ENCODE peak calls at places on chromosomes 6 and 20, in four cellular contexts. One of them, this sample, is unnamed.

GRCh38 chr6:72740135-72740534 is 118.3 kb downstream of the KCNQ5 start:
- DNase-seq in endothelial cell of umbilical vein: no peak
- DNase-seq in CD8-positive, alpha-beta T cell: no peak
- DNase-seq in fibroblast of pulmonary artery: no peak
- DNase-seq in this sample: no peak

GRCh38 chr6:133435065-133435728 is 194.0 kb downstream of the EYA4 start:
- DNase-seq in endothelial cell of umbilical vein: no peak
- DNase-seq in CD8-positive, alpha-beta T cell: no peak
- DNase-seq in fibroblast of pulmonary artery: no peak
- DNase-seq in this sample: no peak

GRCh38 chr20:58700121-58700780 is 7.7 kb downstream of the NPEPL1 start:
- DNase-seq in CD8-positive, alpha-beta T cell: no peak
- DNase-seq in endothelial cell of umbilical vein: no peak
- DNase-seq in fibroblast of pulmonary artery: no peak
- DNase-seq in this sample: no peak

GRCh38 chr6:125570546-125570945 is 178.9 kb upstream of the HEY2 start:
- DNase-seq in fibroblast of pulmonary artery: no peak
- DNase-seq in endothelial cell of umbilical vein: no peak
- DNase-seq in CD8-positive, alpha-beta T cell: no peak
- DNase-seq in this sample: peak; percentile 69

GRCh38 chr6:137852346-137852745 is 14.7 kb upstream of the TNFAIP3 start:
- DNase-seq in fibroblast of pulmonary artery: no peak
- DNase-seq in endothelial cell of umbilical vein: no peak
- DNase-seq in CD8-positive, alpha-beta T cell: no peak
- DNase-seq in this sample: no peak

GRCh38 chr6:117536317-117536716 is 53.8 kb downstream of the DCBLD1 start:
- DNase-seq in CD8-positive, alpha-beta T cell: no peak
- DNase-seq in fibroblast of pulmonary artery: peak; percentile 51
- DNase-seq in endothelial cell of umbilical vein: no peak
- DNase-seq in this sample: no peak

GRCh38 chr6:16338577-16339262 is 100.3 kb downstream of the GMPR start:
- DNase-seq in CD8-positive, alpha-beta T cell: no peak
- DNase-seq in endothelial cell of umbilical vein: peak; percentile 98
- DNase-seq in fibroblast of pulmonary artery: peak; percentile 99
- DNase-seq in this sample: peak; percentile 82

GRCh38 chr6:6699741-6700367 is 111.3 kb downstream of the LY86 start:
- DNase-seq in fibroblast of pulmonary artery: peak; percentile 96
- DNase-seq in CD8-positive, alpha-beta T cell: no peak
- DNase-seq in endothelial cell of umbilical vein: no peak
- DNase-seq in this sample: peak; percentile 92

GRCh38 chr6:43669050-43669921 is 18.3 kb downstream of the MRPS18A start:
- DNase-seq in fibroblast of pulmonary artery: peak; percentile 65
- DNase-seq in endothelial cell of umbilical vein: no peak
- DNase-seq in CD8-positive, alpha-beta T cell: no peak
- DNase-seq in this sample: no peak

GRCh38 chr6:107419747-107420146 is 39.6 kb downstream of the PDSS2 start:
- DNase-seq in CD8-positive, alpha-beta T cell: no peak
- DNase-seq in endothelial cell of umbilical vein: no peak
- DNase-seq in fibroblast of pulmonary artery: peak; percentile 36
- DNase-seq in this sample: peak; percentile 19

GRCh38 chr6:158033077-158033750 is 51.6 kb downstream of the SYNJ2 start:
- DNase-seq in CD8-positive, alpha-beta T cell: no peak
- DNase-seq in fibroblast of pulmonary artery: no peak
- DNase-seq in endothelial cell of umbilical vein: no peak
- DNase-seq in this sample: no peak

GRCh38 chr6:79173378-79173777 is 61.1 kb downstream of the HMGN3 start:
- DNase-seq in CD8-positive, alpha-beta T cell: no peak
- DNase-seq in fibroblast of pulmonary artery: no peak
- DNase-seq in endothelial cell of umbilical vein: no peak
- DNase-seq in this sample: no peak

GRCh38 chr6:43235841-43236240 is 6.6 kb upstream of the DNPH1 start:
- DNase-seq in CD8-positive, alpha-beta T cell: no peak
- DNase-seq in fibroblast of pulmonary artery: no peak
- DNase-seq in endothelial cell of umbilical vein: no peak
- DNase-seq in this sample: no peak

GRCh38 chr6:18352001-18352400 is 35.1 kb upstream of the RNF144B start:
- DNase-seq in CD8-positive, alpha-beta T cell: no peak
- DNase-seq in endothelial cell of umbilical vein: no peak
- DNase-seq in fibroblast of pulmonary artery: no peak
- DNase-seq in this sample: no peak

GRCh38 chr6:44029489-44030185 is 97.6 kb downstream of the MRPL14 start:
- DNase-seq in fibroblast of pulmonary artery: no peak
- DNase-seq in CD8-positive, alpha-beta T cell: no peak
- DNase-seq in endothelial cell of umbilical vein: no peak
- DNase-seq in this sample: no peak

GRCh38 chr20:16528078-16528477 is 45.2 kb downstream of the KIF16B start:
- DNase-seq in fibroblast of pulmonary artery: peak; percentile 77
- DNase-seq in endothelial cell of umbilical vein: no peak
- DNase-seq in CD8-positive, alpha-beta T cell: no peak
- DNase-seq in this sample: peak; percentile 85

GRCh38 chr20:50260480-50261221 is 70.0 kb downstream of the CEBPB start:
- DNase-seq in fibroblast of pulmonary artery: no peak
- DNase-seq in CD8-positive, alpha-beta T cell: no peak
- DNase-seq in endothelial cell of umbilical vein: no peak
- DNase-seq in this sample: no peak

GRCh38 chr20:45826381-45827019 is 612 bp downstream of the TNNC2 start:
- DNase-seq in fibroblast of pulmonary artery: peak; percentile 26
- DNase-seq in CD8-positive, alpha-beta T cell: no peak
- DNase-seq in endothelial cell of umbilical vein: no peak
- DNase-seq in this sample: no peak

GRCh38 chr6:136403166-136403980 is 113.7 kb upstream of the BCLAF1 start:
- DNase-seq in endothelial cell of umbilical vein: peak; percentile 6
- DNase-seq in CD8-positive, alpha-beta T cell: no peak
- DNase-seq in fibroblast of pulmonary artery: peak; percentile 88
- DNase-seq in this sample: peak; percentile 91

GRCh38 chr6:146289816-146290588 is 253.6 kb upstream of the RAB32 start:
- DNase-seq in endothelial cell of umbilical vein: peak; percentile 79
- DNase-seq in fibroblast of pulmonary artery: peak; percentile 93
- DNase-seq in CD8-positive, alpha-beta T cell: no peak
- DNase-seq in this sample: peak; percentile 54

GRCh38 chr6:135869857-135870256 is 18.4 kb downstream of the PDE7B start:
- DNase-seq in CD8-positive, alpha-beta T cell: no peak
- DNase-seq in fibroblast of pulmonary artery: no peak
- DNase-seq in endothelial cell of umbilical vein: no peak
- DNase-seq in this sample: no peak

GRCh38 chr20:57290178-57290484 is 23.7 kb upstream of the BMP7 start:
- DNase-seq in endothelial cell of umbilical vein: no peak
- DNase-seq in fibroblast of pulmonary artery: no peak
- DNase-seq in CD8-positive, alpha-beta T cell: no peak
- DNase-seq in this sample: no peak

GRCh38 chr6:17959317-17959716 is 28.1 kb downstream of the KIF13A start:
- DNase-seq in CD8-positive, alpha-beta T cell: no peak
- DNase-seq in fibroblast of pulmonary artery: no peak
- DNase-seq in endothelial cell of umbilical vein: no peak
- DNase-seq in this sample: no peak

GRCh38 chr6:57421503-57421902 is 104.1 kb downstream of the PRIM2 start:
- DNase-seq in CD8-positive, alpha-beta T cell: no peak
- DNase-seq in fibroblast of pulmonary artery: peak; percentile 24
- DNase-seq in endothelial cell of umbilical vein: no peak
- DNase-seq in this sample: no peak

GRCh38 chr6:13068558-13069210 is 259.7 kb downstream of the TBC1D7 start:
- DNase-seq in CD8-positive, alpha-beta T cell: no peak
- DNase-seq in endothelial cell of umbilical vein: peak; percentile 63
- DNase-seq in fibroblast of pulmonary artery: no peak
- DNase-seq in this sample: no peak

GRCh38 chr6:91483415-91483814 is 896.5 kb upstream of the MAP3K7 start:
- DNase-seq in fibroblast of pulmonary artery: no peak
- DNase-seq in CD8-positive, alpha-beta T cell: no peak
- DNase-seq in endothelial cell of umbilical vein: peak; percentile 51
- DNase-seq in this sample: no peak

GRCh38 chr6:7150381-7151064 is 42.8 kb downstream of the RREB1 start:
- DNase-seq in endothelial cell of umbilical vein: no peak
- DNase-seq in fibroblast of pulmonary artery: no peak
- DNase-seq in CD8-positive, alpha-beta T cell: no peak
- DNase-seq in this sample: no peak

GRCh38 chr20:25129908-25130307 is 48.0 kb upstream of the VSX1 start:
- DNase-seq in fibroblast of pulmonary artery: no peak
- DNase-seq in CD8-positive, alpha-beta T cell: no peak
- DNase-seq in endothelial cell of umbilical vein: no peak
- DNase-seq in this sample: no peak

GRCh38 chr6:17574871-17575560 is 25.1 kb upstream of the FAM8A1 start:
- DNase-seq in fibroblast of pulmonary artery: peak; percentile 71
- DNase-seq in endothelial cell of umbilical vein: no peak
- DNase-seq in CD8-positive, alpha-beta T cell: no peak
- DNase-seq in this sample: peak; percentile 34

GRCh38 chr20:35015863-35016193 is 60.2 kb downstream of the MYH7B start:
- DNase-seq in fibroblast of pulmonary artery: no peak
- DNase-seq in endothelial cell of umbilical vein: no peak
- DNase-seq in CD8-positive, alpha-beta T cell: no peak
- DNase-seq in this sample: no peak

GRCh38 chr20:14992071-14992654 is 654.8 kb upstream of the FLRT3 start:
- DNase-seq in fibroblast of pulmonary artery: peak; percentile 74
- DNase-seq in CD8-positive, alpha-beta T cell: no peak
- DNase-seq in endothelial cell of umbilical vein: no peak
- DNase-seq in this sample: no peak

GRCh38 chr6:68634503-68635411 is at the start of gene ADGRB3:
- DNase-seq in fibroblast of pulmonary artery: peak; percentile 79
- DNase-seq in endothelial cell of umbilical vein: peak; percentile 42
- DNase-seq in CD8-positive, alpha-beta T cell: no peak
- DNase-seq in this sample: peak; percentile 31

GRCh38 chr6:104908031-104908430 is 48.3 kb upstream of the HACE1 start:
- DNase-seq in CD8-positive, alpha-beta T cell: no peak
- DNase-seq in endothelial cell of umbilical vein: no peak
- DNase-seq in fibroblast of pulmonary artery: no peak
- DNase-seq in this sample: no peak

GRCh38 chr6:84872996-84873395 is 108.6 kb upstream of the TBX18 start:
- DNase-seq in endothelial cell of umbilical vein: no peak
- DNase-seq in CD8-positive, alpha-beta T cell: no peak
- DNase-seq in fibroblast of pulmonary artery: peak; percentile 38
- DNase-seq in this sample: no peak

GRCh38 chr20:52461602-52462001 is 270.0 kb upstream of the ZFP64 start:
- DNase-seq in endothelial cell of umbilical vein: no peak
- DNase-seq in CD8-positive, alpha-beta T cell: no peak
- DNase-seq in fibroblast of pulmonary artery: no peak
- DNase-seq in this sample: no peak

GRCh38 chr20:8756410-8756809 is 312.5 kb upstream of the PLCB4 start:
- DNase-seq in CD8-positive, alpha-beta T cell: no peak
- DNase-seq in fibroblast of pulmonary artery: peak; percentile 74
- DNase-seq in endothelial cell of umbilical vein: peak; percentile 62
- DNase-seq in this sample: no peak

GRCh38 chr20:56826971-56827645 is 198.0 kb downstream of the TFAP2C start:
- DNase-seq in endothelial cell of umbilical vein: no peak
- DNase-seq in CD8-positive, alpha-beta T cell: no peak
- DNase-seq in fibroblast of pulmonary artery: peak; percentile 45
- DNase-seq in this sample: no peak

GRCh38 chr6:30914854-30915590 is 984 bp downstream of the VARS2 start:
- DNase-seq in CD8-positive, alpha-beta T cell: no peak
- DNase-seq in fibroblast of pulmonary artery: no peak
- DNase-seq in endothelial cell of umbilical vein: peak; percentile 9
- DNase-seq in this sample: no peak

GRCh38 chr20:10594286-10594868 is 79.4 kb downstream of the JAG1 start:
- DNase-seq in endothelial cell of umbilical vein: no peak
- DNase-seq in CD8-positive, alpha-beta T cell: no peak
- DNase-seq in fibroblast of pulmonary artery: no peak
- DNase-seq in this sample: peak; percentile 49

GRCh38 chr6:35543459-35544193 is 30.9 kb upstream of the TULP1 start:
- DNase-seq in endothelial cell of umbilical vein: no peak
- DNase-seq in CD8-positive, alpha-beta T cell: no peak
- DNase-seq in fibroblast of pulmonary artery: no peak
- DNase-seq in this sample: no peak

DNA sequence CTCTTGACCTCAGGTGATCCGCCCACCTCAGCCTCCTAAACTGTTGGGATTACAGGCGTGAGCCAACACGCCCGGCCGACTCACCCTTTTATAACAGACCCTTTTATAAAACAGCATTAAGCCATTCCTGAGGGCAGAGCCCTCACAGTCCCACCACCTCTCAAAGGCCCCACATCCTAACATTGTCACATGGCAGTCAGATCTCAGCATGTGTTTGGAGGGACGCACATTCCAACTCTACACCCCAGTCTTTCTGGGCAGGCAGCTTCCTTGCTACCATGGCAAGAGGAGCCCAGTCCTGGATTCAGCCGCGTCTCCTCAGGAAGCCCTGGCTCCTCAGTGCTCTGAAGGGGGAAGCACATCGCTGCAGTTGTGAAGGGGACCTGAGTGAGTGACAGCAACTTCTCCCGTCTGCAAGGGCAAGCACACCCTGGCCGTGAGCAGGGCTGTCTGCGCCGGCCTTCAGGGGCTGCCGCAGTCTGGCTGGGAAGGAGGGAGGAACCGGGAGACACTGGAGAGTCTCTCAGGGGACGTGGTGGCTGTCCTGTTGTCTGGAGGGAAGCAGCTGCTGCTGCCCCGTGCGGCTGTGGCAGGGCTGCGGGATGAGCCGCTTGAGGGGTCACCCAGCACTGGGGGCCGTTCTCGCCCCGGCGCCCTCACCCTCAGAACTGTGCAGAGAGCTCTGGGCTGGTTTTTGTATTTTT is 15.9 kb downstream of the OSBPL2 start:
- DNase-seq in fibroblast of pulmonary artery: no peak
- DNase-seq in endothelial cell of umbilical vein: no peak
- DNase-seq in CD8-positive, alpha-beta T cell: no peak
- DNase-seq in this sample: no peak
- H3K4me3 ChIP-seq in fibroblast of pulmonary artery: no peak overlapping the region
- H3K4me3 ChIP-seq in endothelial cell of umbilical vein: no peak overlapping the region
- H3K4me3 ChIP-seq in CD8-positive, alpha-beta T cell: no peak overlapping the region
- H3K4me3 ChIP-seq in this sample: no peak overlapping the region

GRCh38 chr6:150038202-150038830 is 13.0 kb upstream of the RAET1L start:
- DNase-seq in endothelial cell of umbilical vein: no peak
- DNase-seq in fibroblast of pulmonary artery: no peak
- DNase-seq in CD8-positive, alpha-beta T cell: no peak
- DNase-seq in this sample: no peak
- H3K4me3 ChIP-seq in endothelial cell of umbilical vein: no peak overlapping the region
- H3K4me3 ChIP-seq in fibroblast of pulmonary artery: no peak overlapping the region
- H3K4me3 ChIP-seq in CD8-positive, alpha-beta T cell: peak overlapping the region; percentile 30
- H3K4me3 ChIP-seq in this sample: peak overlapping the region; percentile 6

GRCh38 chr20:43590036-43590391 is 723 bp upstream of the IFT52 start:
- DNase-seq in CD8-positive, alpha-beta T cell: peak; percentile 2
- DNase-seq in fibroblast of pulmonary artery: no peak
- DNase-seq in endothelial cell of umbilical vein: no peak
- DNase-seq in this sample: no peak
- H3K4me3 ChIP-seq in CD8-positive, alpha-beta T cell: peak overlapping the region; percentile 62
- H3K4me3 ChIP-seq in fibroblast of pulmonary artery: peak overlapping the region; percentile 93
- H3K4me3 ChIP-seq in endothelial cell of umbilical vein: peak overlapping the region; percentile 100
- H3K4me3 ChIP-seq in this sample: peak overlapping the region; percentile 88

GRCh38 chr6:33071579-33071978 is 1.9 kb downstream of the HLA-DPA1 start:
- DNase-seq in endothelial cell of umbilical vein: no peak
- DNase-seq in CD8-positive, alpha-beta T cell: no peak
- DNase-seq in fibroblast of pulmonary artery: no peak
- DNase-seq in this sample: no peak
- H3K4me3 ChIP-seq in endothelial cell of umbilical vein: no peak overlapping the region
- H3K4me3 ChIP-seq in CD8-positive, alpha-beta T cell: no peak overlapping the region
- H3K4me3 ChIP-seq in fibroblast of pulmonary artery: no peak overlapping the region
- H3K4me3 ChIP-seq in this sample: no peak overlapping the region

This sample was measured in retinal pigment epithelial cell.